ENCODE peak calls at places on chromosome 4, in eight cellular contexts. M is suprapubic skin; W is body of pancreas; Y is fibroblast of mammary gland; I is activated CD8-positive, alpha-beta memory T cell treated with anti-CD3 and anti-CD28 coated beads for 48 hours; Q is HuH-7.5; G is fibroblast of pulmonary artery; O is head of caudate nucleus. X is an unnamed sample.
A peak's percentile ranks its signal among the peaks of the same experiment; 100 is the strongest.

GRCh38 chr4:2168469-2169319 is 73.2 kb downstream of the HAUS3 start:
- DNase-seq in M (no peak), W (peak; percentile 35), Y (no peak), I (no peak), Q (no peak), G (no peak), O (no peak), X (no peak)

GRCh38 chr4:8013976-8014726 is 74.5 kb upstream of the AFAP1 start:
- DNase-seq in M (no peak), W (no peak), Y (no peak), I (no peak), Q (no peak), G (no peak), O (no peak), X (no peak)

GRCh38 chr4:184514121-184514988 is 40.0 kb upstream of the IRF2 start:
- DNase-seq in M (peak; percentile 78), W (peak; percentile 18), Y (peak; percentile 92), I (peak; percentile 43), Q (no peak), G (peak; percentile 88), O (peak; percentile 63), X (no peak)

GRCh38 chr4:87243426-87244053 is 23.1 kb upstream of the KLHL8 start:
- DNase-seq in M (no peak), W (no peak), Y (peak; percentile 22), I (no peak), Q (no peak), G (no peak), O (no peak), X (no peak)

GRCh38 chr4:34181311-34181808 is 2063.0 kb downstream of the ARAP2 start:
- DNase-seq in M (no peak), W (no peak), Y (peak; percentile 95), I (no peak), Q (no peak), G (peak; percentile 94), O (no peak), X (no peak)

GRCh38 chr4:94635172-94635571 is 122.6 kb upstream of the BMPR1B start:
- DNase-seq in M (no peak), W (no peak), Y (peak; percentile 87), I (no peak), Q (no peak), G (peak; percentile 49), O (no peak), X (no peak)

GRCh38 chr4:143186202-143186601 is 1.5 kb downstream of the USP38 start:
- DNase-seq in M (no peak), W (no peak), Y (peak; percentile 59), I (no peak), Q (no peak), G (peak; percentile 10), O (no peak), X (no peak)

GRCh38 chr4:5365071-5366008 is 314.1 kb downstream of the STK32B start:
- DNase-seq in M (peak; percentile 77), W (peak; percentile 39), Y (peak; percentile 59), I (no peak), Q (no peak), G (peak; percentile 59), O (peak; percentile 22), X (no peak)

GRCh38 chr4:174036563-174036962 is 246.9 kb downstream of the FBXO8 start:
- DNase-seq in M (no peak), W (no peak), Y (no peak), I (no peak), Q (no peak), G (no peak), O (no peak), X (no peak)

GRCh38 chr4:8516996-8517550 is 63.1 kb upstream of the GPR78 start:
- DNase-seq in M (no peak), W (no peak), Y (no peak), I (no peak), Q (no peak), G (no peak), O (no peak), X (no peak)

GRCh38 chr4:81021526-81021944 is 9.0 kb upstream of the BMP3 start:
- DNase-seq in M (no peak), W (no peak), Y (no peak), I (no peak), Q (no peak), G (no peak), O (no peak), X (no peak)

GRCh38 chr4:152684587-152684986 is 4.8 kb upstream of the TMEM154 start:
- DNase-seq in M (no peak), W (no peak), Y (no peak), I (no peak), Q (no peak), G (no peak), O (no peak), X (no peak)